ENCODE peak calls at places on chromosomes 11 and 22, in nine cellular contexts. O is left ventricle myocardium inferior, Q is pancreas, M is right atrium auricular region, X is transverse colon, R is cardiac muscle cell, D is left lung, H is thoracic aorta, V is fibroblast of lung. P is an unnamed sample.

GRCh38 chr11:125874556-125875124 is 12.8 kb upstream of the HYLS1 start:
- DNase-seq in O (peak), Q (no peak), M (no peak), X (peak), R (peak), D (no peak), H (no peak), V (peak), P (peak)

GRCh38 chr22:38940985-38941384 is 16.4 kb upstream of the APOBEC3A start:
- DNase-seq in O (no peak), Q (no peak), M (no peak), X (no peak), R (no peak), D (no peak), H (no peak), V (peak), P (no peak)

GRCh38 chr22:44438481-44439131 is 59.4 kb downstream of the RTL6 start:
- DNase-seq in O (no peak), Q (no peak), M (no peak), X (no peak), R (no peak), D (no peak), H (no peak), V (no peak), P (no peak)

GRCh38 chr11:121485221-121485620 is 32.5 kb upstream of the SORL1-AS1 start:
- DNase-seq in O (no peak), Q (no peak), M (no peak), X (no peak), R (no peak), D (no peak), H (no peak), V (no peak), P (no peak)

GRCh38 chr22:38754247-38755154 is 1.3 kb downstream of the SUN2 start:
- DNase-seq in O (peak), Q (peak), M (peak), X (peak), R (peak), D (no peak), H (peak), V (peak), P (peak)

GRCh38 chr11:20134991-20135736 is 25.1 kb downstream of the DBX1 start:
- DNase-seq in O (no peak), Q (no peak), M (no peak), X (no peak), R (no peak), D (no peak), H (no peak), V (no peak), P (no peak)

GRCh38 chr11:65291613-65292012 is 23.1 kb upstream of the CDC42EP2 start:
- DNase-seq in O (no peak), Q (no peak), M (no peak), X (no peak), R (no peak), D (no peak), H (no peak), V (peak), P (no peak)

GRCh38 chr11:130908770-130909625 is 7.3 kb downstream of the SNX19 start:
- DNase-seq in O (no peak), Q (no peak), M (no peak), X (no peak), R (no peak), D (no peak), H (no peak), V (peak), P (no peak)

GRCh38 chr11:1040428-1041148 is 4.1 kb upstream of the MUC6 start:
- DNase-seq in O (no peak), Q (no peak), M (no peak), X (no peak), R (no peak), D (peak), H (no peak), V (peak), P (no peak)

GRCh38 chr11:75342966-75343870 is 8.2 kb downstream of the ARRB1 start:
- DNase-seq in O (no peak), Q (peak), M (no peak), X (no peak), R (no peak), D (no peak), H (no peak), V (no peak), P (no peak)

GRCh38 chr11:62574363-62575057 is 819 bp upstream of the EEF1G start:
- DNase-seq in O (peak), Q (peak), M (no peak), X (peak), R (no peak), D (peak), H (no peak), V (peak), P (peak)

GRCh38 chr11:15288801-15289342 is 174.1 kb downstream of the INSC start:
- DNase-seq in O (no peak), Q (no peak), M (no peak), X (no peak), R (no peak), D (no peak), H (no peak), V (no peak), P (no peak)

GRCh38 chr22:45612940-45613339 is 58.7 kb upstream of the ATXN10 start:
- DNase-seq in O (no peak), Q (no peak), M (no peak), X (no peak), R (no peak), D (no peak), H (no peak), V (peak), P (no peak)

GRCh38 chr11:12893787-12894672 is 115.1 kb upstream of the RASSF10 start:
- DNase-seq in O (peak), Q (peak), M (peak), X (peak), R (peak), D (no peak), H (no peak), V (peak), P (peak)

GRCh38 chr22:19775496-19776325 is 15.1 kb downstream of the TBX1 start:
- DNase-seq in O (peak), Q (peak), M (no peak), X (no peak), R (no peak), D (peak), H (no peak), V (no peak), P (no peak)

GRCh38 chr22:30089655-30089974 is 9.4 kb downstream of the HORMAD2 start:
- DNase-seq in O (no peak), Q (no peak), M (no peak), X (no peak), R (no peak), D (no peak), H (no peak), V (no peak), P (no peak)

GRCh38 chr11:72433455-72434061 is 773 bp downstream of the CLPB start:
- DNase-seq in O (peak), Q (no peak), M (no peak), X (no peak), R (no peak), D (no peak), H (no peak), V (no peak), P (no peak)

GRCh38 chr11:1344056-1344635 is 34.7 kb upstream of the TOLLIP start:
- DNase-seq in O (no peak), Q (no peak), M (no peak), X (no peak), R (no peak), D (no peak), H (no peak), V (no peak), P (no peak)

GRCh38 chr22:41682033-41682807 is 6.4 kb downstream of the SNU13 start:
- DNase-seq in O (peak), Q (peak), M (peak), X (peak), R (peak), D (peak), H (no peak), V (peak), P (peak)

GRCh38 chr22:22893077-22893805 is 5.6 kb downstream of the IGLL5 start:
- DNase-seq in O (no peak), Q (no peak), M (no peak), X (no peak), R (no peak), D (no peak), H (no peak), V (no peak), P (peak)

GRCh38 chr11:57318178-57318577 is 6.6 kb downstream of the TNKS1BP1 start:
- DNase-seq in O (no peak), Q (peak), M (no peak), X (no peak), R (no peak), D (no peak), H (no peak), V (peak), P (no peak)

GRCh38 chr11:109604506-109604905 is 182.5 kb downstream of the C11orf87 start:
- DNase-seq in O (no peak), Q (no peak), M (no peak), X (no peak), R (no peak), D (no peak), H (no peak), V (peak), P (no peak)

GRCh38 chr11:122069946-122070345 is 46.1 kb downstream of the BLID start:
- DNase-seq in O (peak), Q (peak), M (peak), X (peak), R (peak), D (no peak), H (peak), V (peak), P (peak)

GRCh38 chr22:26461188-26461810 is 22.3 kb downstream of the HPS4 start:
- DNase-seq in O (peak), Q (peak), M (no peak), X (peak), R (peak), D (no peak), H (no peak), V (no peak), P (peak)

GRCh38 chr22:38753894-38754246 is 1.9 kb downstream of the SUN2 start:
- DNase-seq in O (no peak), Q (no peak), M (no peak), X (no peak), R (no peak), D (no peak), H (no peak), V (no peak), P (no peak)

GRCh38 chr11:57438345-57439280 is 11.7 kb upstream of the SLC43A3 start:
- DNase-seq in O (no peak), Q (no peak), M (no peak), X (no peak), R (no peak), D (peak), H (no peak), V (no peak), P (no peak)

GRCh38 chr22:28208036-28208435 is 289.0 kb upstream of the PITPNB start:
- DNase-seq in O (no peak), Q (no peak), M (no peak), X (no peak), R (no peak), D (no peak), H (no peak), V (peak), P (no peak)

GRCh38 chr22:21972293-21972779 is 10.3 kb downstream of the TOP3B start:
- DNase-seq in O (no peak), Q (no peak), M (no peak), X (peak), R (peak), D (no peak), H (no peak), V (no peak), P (peak)

GRCh38 chr11:75469785-75470405 is 36.9 kb upstream of the KLHL35 start:
- DNase-seq in O (no peak), Q (no peak), M (no peak), X (no peak), R (no peak), D (no peak), H (no peak), V (no peak), P (no peak)

GRCh38 chr11:105033344-105033743 is 1.6 kb downstream of the CASP1 start:
- DNase-seq in O (no peak), Q (no peak), M (no peak), X (no peak), R (no peak), D (no peak), H (no peak), V (no peak), P (no peak)

GRCh38 chr11:111438168-111438567 is 59.1 kb upstream of the POU2AF1 start:
- DNase-seq in O (no peak), Q (no peak), M (no peak), X (no peak), R (no peak), D (no peak), H (no peak), V (no peak), P (no peak)

GRCh38 chr11:119751281-119752060 is 22.5 kb upstream of the NECTIN1 start:
- DNase-seq in O (no peak), Q (no peak), M (no peak), X (no peak), R (no peak), D (no peak), H (no peak), V (no peak), P (no peak)

GRCh38 chr11:29578806-29579205 is 438.0 kb downstream of the KCNA4 start:
- DNase-seq in O (no peak), Q (no peak), M (no peak), X (no peak), R (no peak), D (no peak), H (no peak), V (no peak), P (no peak)

GRCh38 chr22:50031189-50032091 is 18.9 kb upstream of the IL17REL start:
- DNase-seq in O (no peak), Q (no peak), M (no peak), X (no peak), R (no peak), D (no peak), H (no peak), V (no peak), P (no peak)

GRCh38 chr11:58524232-58525036 is 16.5 kb upstream of the OR5B21 start:
- DNase-seq in O (peak), Q (peak), M (peak), X (peak), R (peak), D (no peak), H (peak), V (peak), P (peak)

GRCh38 chr11:3837793-3838192 is 3.0 kb downstream of the RHOG start:
- DNase-seq in O (peak), Q (no peak), M (peak), X (peak), R (no peak), D (peak), H (no peak), V (no peak), P (no peak)

GRCh38 chr11:18527512-18527911 is 770 bp upstream of the TSG101 start:
- DNase-seq in O (no peak), Q (no peak), M (no peak), X (no peak), R (no peak), D (no peak), H (no peak), V (peak), P (no peak)
- H3K27ac ChIP-seq in O (peak), Q (peak), M (peak), X (peak), R (peak), D (peak), H (peak), V (peak), P (peak)

DNA sequence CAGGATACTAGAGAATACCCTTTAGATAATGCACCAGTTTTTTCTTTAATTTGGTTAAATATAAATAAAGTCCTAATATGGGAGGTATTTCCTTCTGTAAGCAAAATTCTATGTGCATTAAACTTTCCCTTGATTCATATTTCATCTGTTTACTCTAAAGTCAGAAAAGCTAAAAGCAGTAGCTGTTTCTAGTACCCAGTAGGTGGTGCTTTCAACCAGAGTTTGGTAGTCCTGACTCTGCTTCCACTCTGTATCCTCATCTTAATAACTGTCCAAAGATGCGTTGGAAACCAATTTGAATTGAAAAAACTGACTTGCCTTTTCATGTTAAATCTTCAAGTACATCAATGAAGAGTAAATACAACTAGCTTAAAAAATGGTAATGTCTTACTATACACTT is 1065.2 kb downstream of the JRKL start:
- DNase-seq in O (no peak), Q (no peak), M (no peak), X (no peak), R (peak), D (no peak), H (no peak), V (peak), P (no peak)
- TF ChIP-seq CTCF in O (peak), Q (no peak), M (peak), X (no peak), R (peak), D (no peak), H (no peak), V (no peak), P (peak)

DNA sequence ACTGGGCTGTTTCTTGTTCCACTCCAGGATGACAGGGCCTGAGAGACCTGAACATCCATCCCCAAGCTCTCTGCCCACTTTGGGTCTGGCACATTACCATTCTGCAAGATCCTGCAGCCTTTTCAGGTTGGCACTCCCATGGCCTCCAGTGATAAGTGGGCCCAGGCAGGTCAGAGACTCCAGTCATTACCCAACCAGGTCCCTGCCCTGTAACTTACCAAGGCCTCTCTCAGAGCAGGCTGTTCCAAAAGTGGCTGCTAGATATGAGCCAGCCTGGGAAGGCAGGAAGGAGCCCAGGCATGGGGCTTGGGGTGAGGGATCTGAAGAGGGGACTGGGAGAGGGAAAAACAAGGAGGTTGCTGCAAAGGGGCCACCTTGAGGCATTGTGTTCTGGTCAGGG is 35.9 kb downstream of the KCNQ1OT1 start:
- DNase-seq in O (no peak), Q (no peak), M (peak), X (no peak), R (no peak), D (no peak), H (no peak), V (no peak), P (no peak)
- H3K27ac ChIP-seq in O (no peak), Q (no peak), M (no peak), X (no peak), R (no peak), D (no peak), H (no peak), V (no peak), P (no peak)

GRCh38 chr11:129788278-129788677 is 27.4 kb upstream of the TMEM45B start:
- DNase-seq in O (no peak), Q (no peak), M (no peak), X (no peak), R (no peak), D (no peak), H (no peak), V (no peak), P (no peak)

GRCh38 chr11:129791515-129791914 is 24.1 kb upstream of the TMEM45B start:
- DNase-seq in O (no peak), Q (no peak), M (no peak), X (no peak), R (no peak), D (no peak), H (no peak), V (no peak), P (no peak)

GRCh38 chr11:129790131-129790530 is 25.5 kb upstream of the TMEM45B start:
- DNase-seq in O (no peak), Q (no peak), M (no peak), X (no peak), R (no peak), D (no peak), H (no peak), V (no peak), P (no peak)

GRCh38 chr11:129787518-129787917 is 28.1 kb upstream of the TMEM45B start:
- DNase-seq in O (no peak), Q (no peak), M (no peak), X (no peak), R (no peak), D (no peak), H (no peak), V (no peak), P (no peak)

GRCh38 chr11:129785383-129786111 is 30.1 kb upstream of the TMEM45B start:
- DNase-seq in O (no peak), Q (no peak), M (no peak), X (no peak), R (no peak), D (no peak), H (no peak), V (peak), P (no peak)
- TF ChIP-seq CTCF in O (peak), Q (no peak), M (peak), X (no peak), R (peak), D (peak), H (no peak), V (no peak), P (peak)

GRCh38 chr11:27646051-27646818 is 54.0 kb downstream of the BDNF start:
- DNase-seq in O (peak), Q (no peak), M (no peak), X (no peak), R (no peak), D (no peak), H (no peak), V (no peak), P (no peak)
- H3K27ac ChIP-seq in O (peak), Q (no peak), M (no peak), X (no peak), R (no peak), D (no peak), H (no peak), V (no peak), P (no peak)

P was measured in DND-41.